ENCODE peak calls at places on chromosomes 12 and 14, in ten cellular contexts. L is HepG2, G is adipocyte, A is BE2C, E is fibroblast of lung, X is bronchial epithelial cell, Q is transverse colon, M is kidney, D is endodermal cell, P is sigmoid colon. S is an unnamed sample.

GRCh38 chr12:61758661-61759060 is 501.5 kb upstream of the USP15 start:
- DNase-seq in L (no peak), G (no peak), A (no peak), E (no peak), X (peak; percentile 12), Q (no peak), M (no peak), D (no peak), P (no peak), S (no peak)

GRCh38 chr12:6089041-6089823 is 35.2 kb downstream of the VWF start:
- DNase-seq in L (peak; percentile 56), G (peak; percentile 30), A (no peak), E (peak; percentile 75), X (peak; percentile 95), Q (peak; percentile 22), M (no peak), D (peak; percentile 79), P (peak; percentile 29), S (no peak)

GRCh38 chr14:42368234-42368633 is 761.6 kb downstream of the LRFN5 start:
- DNase-seq in L (no peak), G (no peak), A (no peak), E (no peak), X (no peak), Q (no peak), M (no peak), D (no peak), P (no peak), S (no peak)

GRCh38 chr14:22882529-22883190 is 362 bp upstream of the REM2 start:
- DNase-seq in L (no peak), G (no peak), A (no peak), E (peak; percentile 62), X (peak; percentile 74), Q (peak; percentile 55), M (no peak), D (peak; percentile 86), P (peak; percentile 70), S (peak; percentile 69)

GRCh38 chr14:60684203-60684602 is 34.9 kb upstream of the SIX1 start:
- DNase-seq in L (peak; percentile 18), G (no peak), A (no peak), E (no peak), X (no peak), Q (no peak), M (no peak), D (no peak), P (no peak), S (peak; percentile 32)

GRCh38 chr12:14920475-14921126 is 17.7 kb downstream of the ERP27 start:
- DNase-seq in L (no peak), G (no peak), A (no peak), E (no peak), X (no peak), Q (no peak), M (no peak), D (no peak), P (no peak), S (no peak)

GRCh38 chr14:85280074-85280473 is 249.9 kb upstream of the FLRT2 start:
- DNase-seq in L (no peak), G (no peak), A (no peak), E (no peak), X (peak; percentile 52), Q (no peak), M (no peak), D (no peak), P (no peak), S (no peak)

GRCh38 chr12:42482820-42483533 is 106.6 kb downstream of the PRICKLE1 start:
- DNase-seq in L (peak; percentile 24), G (peak; percentile 92), A (peak; percentile 90), E (peak; percentile 61), X (peak; percentile 12), Q (peak; percentile 66), M (peak; percentile 91), D (peak; percentile 96), P (peak; percentile 84), S (peak; percentile 92)

GRCh38 chr14:96168581-96168980 is 36.1 kb upstream of the BDKRB2 start:
- DNase-seq in L (no peak), G (no peak), A (no peak), E (no peak), X (no peak), Q (no peak), M (no peak), D (peak; percentile 7), P (peak; percentile 36), S (no peak)

GRCh38 chr12:62865860-62866407 is 69.0 kb downstream of the PPM1H start:
- DNase-seq in L (no peak), G (peak; percentile 28), A (no peak), E (peak; percentile 76), X (no peak), Q (no peak), M (no peak), D (peak; percentile 96), P (no peak), S (no peak)

GRCh38 chr12:50086148-50086547 is 1.0 kb downstream of the SMARCD1 start:
- DNase-seq in L (no peak), G (no peak), A (no peak), E (no peak), X (no peak), Q (no peak), M (peak; percentile 64), D (no peak), P (no peak), S (no peak)

DNA sequence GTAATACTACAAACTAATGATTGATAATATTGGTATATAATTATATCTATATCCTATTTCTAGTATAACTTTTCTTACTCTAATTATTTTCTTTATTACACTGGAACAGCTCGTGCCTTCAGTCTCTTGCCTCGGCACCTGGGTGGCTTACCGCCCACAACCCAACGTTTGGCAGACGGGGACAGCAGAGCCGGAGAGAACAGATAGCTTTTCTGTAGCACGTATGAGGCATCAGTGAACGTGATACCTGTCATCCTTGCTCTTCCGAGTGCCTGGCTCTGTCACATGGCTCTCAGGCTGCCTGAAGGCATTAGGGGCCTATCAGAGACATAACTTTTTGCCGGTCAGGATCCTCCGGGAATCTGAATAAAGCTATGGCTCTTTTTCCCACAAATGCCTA is 5.5 kb downstream of the PUS1 start:
- DNase-seq in L (no peak), G (no peak), A (no peak), E (no peak), X (no peak), Q (no peak), M (peak; percentile 30), D (no peak), P (no peak), S (no peak)
- H3K36me3 ChIP-seq in L (peaks cover 46% of the 10 kb centered on the region), G (peaks cover 52% of the 10 kb centered on the region), A (peaks cover 80% of the 10 kb centered on the region), E (peaks cover 14% of the 10 kb centered on the region), X (peaks cover 29% of the 10 kb centered on the region), Q (no peaks in the 10 kb centered on the region), M (peaks cover 19% of the 10 kb centered on the region), D (peaks cover 69% of the 10 kb centered on the region), P (peaks cover 23% of the 10 kb centered on the region), S (peaks cover 15% of the 10 kb centered on the region)

GRCh38 chr14:91270619-91271018 is 26.1 kb upstream of the GPR68 start:
- DNase-seq in L (no peak), G (no peak), A (no peak), E (no peak), X (no peak), Q (no peak), M (no peak), D (no peak), P (no peak), S (no peak)

GRCh38 chr14:91271639-91272038 is 27.1 kb upstream of the GPR68 start:
- DNase-seq in L (no peak), G (no peak), A (no peak), E (no peak), X (no peak), Q (no peak), M (no peak), D (no peak), P (no peak), S (no peak)

GRCh38 chr14:91267965-91268437 is 23.5 kb upstream of the GPR68 start:
- DNase-seq in L (no peak), G (no peak), A (no peak), E (no peak), X (no peak), Q (no peak), M (no peak), D (no peak), P (no peak), S (no peak)

GRCh38 chr14:91269076-91269991 is 24.8 kb upstream of the GPR68 start:
- DNase-seq in L (no peak), G (no peak), A (no peak), E (no peak), X (no peak), Q (peak; percentile 39), M (peak; percentile 78), D (no peak), P (no peak), S (peak; percentile 52)

GRCh38 chr14:91270188-91270587 is 25.7 kb upstream of the GPR68 start:
- DNase-seq in L (no peak), G (no peak), A (no peak), E (no peak), X (no peak), Q (no peak), M (no peak), D (no peak), P (no peak), S (no peak)
- H3K36me3 ChIP-seq in L (peaks cover 11% of the 10 kb centered on the region), G (no peaks in the 10 kb centered on the region), A (no peaks in the 10 kb centered on the region), E (no peaks in the 10 kb centered on the region), X (peaks cover 3% of the 10 kb centered on the region), Q (no peaks in the 10 kb centered on the region), M (no peaks in the 10 kb centered on the region), D (peaks cover 8% of the 10 kb centered on the region), P (no peaks in the 10 kb centered on the region), S (no peaks in the 10 kb centered on the region)

GRCh38 chr14:100364403-100364802 is 41.3 kb downstream of the SLC25A47 start:
- DNase-seq in L (no peak), G (peak; percentile 52), A (no peak), E (no peak), X (no peak), Q (no peak), M (no peak), D (no peak), P (no peak), S (no peak)

GRCh38 chr14:100361626-100362025 is 38.5 kb downstream of the SLC25A47 start:
- DNase-seq in L (no peak), G (no peak), A (no peak), E (no peak), X (no peak), Q (no peak), M (no peak), D (no peak), P (no peak), S (no peak)

GRCh38 chr14:100365741-100366140 is 42.6 kb downstream of the SLC25A47 start:
- DNase-seq in L (no peak), G (no peak), A (no peak), E (no peak), X (no peak), Q (no peak), M (no peak), D (no peak), P (no peak), S (no peak)

GRCh38 chr14:100362311-100362927 is 39.3 kb downstream of the SLC25A47 start:
- DNase-seq in L (no peak), G (peak; percentile 48), A (no peak), E (no peak), X (no peak), Q (no peak), M (no peak), D (no peak), P (no peak), S (no peak)

GRCh38 chr14:100363053-100363452 is 39.9 kb downstream of the SLC25A47 start:
- DNase-seq in L (no peak), G (no peak), A (no peak), E (no peak), X (no peak), Q (no peak), M (no peak), D (no peak), P (no peak), S (no peak)
- H3K36me3 ChIP-seq in L (peaks cover 52% of the 10 kb centered on the region), G (peaks cover 94% of the 10 kb centered on the region), A (peaks cover 23% of the 10 kb centered on the region), E (peaks cover 7% of the 10 kb centered on the region), X (peaks cover 29% of the 10 kb centered on the region), Q (no peaks in the 10 kb centered on the region), M (peaks cover 15% of the 10 kb centered on the region), D (peaks cover 98% of the 10 kb centered on the region), P (peaks cover 6% of the 10 kb centered on the region), S (peaks cover 35% of the 10 kb centered on the region)

GRCh38 chr12:54409267-54409666 is 9.8 kb downstream of the ITGA5 start:
- DNase-seq in L (no peak), G (no peak), A (no peak), E (no peak), X (no peak), Q (no peak), M (no peak), D (no peak), P (peak; percentile 77), S (no peak)
- H3K36me3 ChIP-seq in L (no peaks in the 10 kb centered on the region), G (peaks cover 60% of the 10 kb centered on the region), A (no peaks in the 10 kb centered on the region), E (peaks cover 39% of the 10 kb centered on the region), X (peaks cover 41% of the 10 kb centered on the region), Q (no peaks in the 10 kb centered on the region), M (peaks cover 4% of the 10 kb centered on the region), D (peaks cover 86% of the 10 kb centered on the region), P (peaks cover 70% of the 10 kb centered on the region), S (peaks cover 28% of the 10 kb centered on the region)

S was measured in cardiac muscle cell.